ENCODE peak calls at places on chromosomes 3 and 15, in four cellular contexts. One of them, this sample, is unnamed.

GRCh38 chr15:48993411-48993810 is 29.7 kb upstream of the SHC4 start:
- DNase-seq in frontal cortex: no peak
- DNase-seq in mesenchymal stem cell: no peak
- DNase-seq in cardiac muscle cell: no peak
- DNase-seq in this sample: no peak

GRCh38 chr3:151319613-151320012 is 3.0 kb upstream of the GPR87 start:
- DNase-seq in frontal cortex: no peak
- DNase-seq in mesenchymal stem cell: no peak
- DNase-seq in cardiac muscle cell: no peak
- DNase-seq in this sample: no peak

GRCh38 chr15:70286110-70286806 is 188.5 kb upstream of the TLE3 start:
- DNase-seq in frontal cortex: no peak
- DNase-seq in mesenchymal stem cell: no peak
- DNase-seq in cardiac muscle cell: peak
- DNase-seq in this sample: no peak

GRCh38 chr3:25469609-25470008 is 41.5 kb downstream of the RARB start:
- DNase-seq in frontal cortex: no peak
- DNase-seq in mesenchymal stem cell: no peak
- DNase-seq in cardiac muscle cell: no peak
- DNase-seq in this sample: no peak

GRCh38 chr3:45635475-45636256 is 41.1 kb downstream of the LIMD1 start:
- DNase-seq in frontal cortex: no peak
- DNase-seq in mesenchymal stem cell: peak
- DNase-seq in cardiac muscle cell: no peak
- DNase-seq in this sample: no peak

GRCh38 chr15:74193305-74193718 is 9.3 kb downstream of the STRA6 start:
- DNase-seq in frontal cortex: no peak
- DNase-seq in mesenchymal stem cell: peak
- DNase-seq in cardiac muscle cell: no peak
- DNase-seq in this sample: no peak

GRCh38 chr3:185207931-185208746 is 45.7 kb downstream of the EHHADH start:
- DNase-seq in frontal cortex: no peak
- DNase-seq in mesenchymal stem cell: peak
- DNase-seq in cardiac muscle cell: no peak
- DNase-seq in this sample: no peak

GRCh38 chr3:41095702-41096101 is 103.6 kb upstream of the CTNNB1 start:
- DNase-seq in frontal cortex: no peak
- DNase-seq in mesenchymal stem cell: no peak
- DNase-seq in cardiac muscle cell: no peak
- DNase-seq in this sample: no peak

GRCh38 chr15:60787737-60788513 is 309.0 kb upstream of the ICE2 start:
- DNase-seq in frontal cortex: no peak
- DNase-seq in mesenchymal stem cell: no peak
- DNase-seq in cardiac muscle cell: no peak
- DNase-seq in this sample: no peak

GRCh38 chr15:74022706-74023470 is 28.4 kb downstream of the PML start:
- DNase-seq in frontal cortex: no peak
- DNase-seq in mesenchymal stem cell: no peak
- DNase-seq in cardiac muscle cell: no peak
- DNase-seq in this sample: no peak

GRCh38 chr3:126978291-126978690 is 4.6 kb upstream of the PLXNA1 start:
- DNase-seq in frontal cortex: no peak
- DNase-seq in mesenchymal stem cell: no peak
- DNase-seq in cardiac muscle cell: no peak
- DNase-seq in this sample: no peak

GRCh38 chr15:25684521-25685215 is 178.5 kb downstream of the ATP10A start:
- DNase-seq in frontal cortex: no peak
- DNase-seq in mesenchymal stem cell: no peak
- DNase-seq in cardiac muscle cell: no peak
- DNase-seq in this sample: peak

GRCh38 chr3:99256788-99257187 is 355.3 kb upstream of the DCBLD2 start:
- DNase-seq in frontal cortex: no peak
- DNase-seq in mesenchymal stem cell: no peak
- DNase-seq in cardiac muscle cell: peak
- DNase-seq in this sample: no peak

GRCh38 chr3:128932516-128933212 is 53.2 kb downstream of the ACAD9 start:
- DNase-seq in frontal cortex: no peak
- DNase-seq in mesenchymal stem cell: no peak
- DNase-seq in cardiac muscle cell: no peak
- DNase-seq in this sample: no peak

GRCh38 chr3:29331830-29332637 is 51.2 kb downstream of the RBMS3 start:
- DNase-seq in frontal cortex: no peak
- DNase-seq in mesenchymal stem cell: no peak
- DNase-seq in cardiac muscle cell: peak
- DNase-seq in this sample: no peak

GRCh38 chr15:101025896-101026631 is 106.9 kb downstream of the LRRK1 start:
- DNase-seq in frontal cortex: no peak
- DNase-seq in mesenchymal stem cell: no peak
- DNase-seq in cardiac muscle cell: no peak
- DNase-seq in this sample: no peak

GRCh38 chr3:45035441-45036301 is 9.6 kb downstream of the CLEC3B start:
- DNase-seq in frontal cortex: no peak
- DNase-seq in mesenchymal stem cell: peak
- DNase-seq in cardiac muscle cell: peak
- DNase-seq in this sample: no peak

GRCh38 chr3:69951616-69952015 is 47.9 kb upstream of the SAMMSON start:
- DNase-seq in frontal cortex: no peak
- DNase-seq in mesenchymal stem cell: no peak
- DNase-seq in cardiac muscle cell: no peak
- DNase-seq in this sample: no peak

GRCh38 chr3:97949743-97950142 is 22.5 kb downstream of the RIOX2 start:
- DNase-seq in frontal cortex: no peak
- DNase-seq in mesenchymal stem cell: no peak
- DNase-seq in cardiac muscle cell: no peak
- DNase-seq in this sample: no peak

GRCh38 chr3:72481542-72481941 is 366.7 kb downstream of the SHQ1 start:
- DNase-seq in frontal cortex: no peak
- DNase-seq in mesenchymal stem cell: no peak
- DNase-seq in cardiac muscle cell: no peak
- DNase-seq in this sample: no peak

GRCh38 chr3:127121850-127122249 is 71.1 kb upstream of the PRR23E start:
- DNase-seq in frontal cortex: no peak
- DNase-seq in mesenchymal stem cell: no peak
- DNase-seq in cardiac muscle cell: no peak
- DNase-seq in this sample: no peak

GRCh38 chr3:67357610-67358458 is 296.6 kb downstream of the SUCLG2 start:
- DNase-seq in frontal cortex: no peak
- DNase-seq in mesenchymal stem cell: peak
- DNase-seq in cardiac muscle cell: peak
- DNase-seq in this sample: peak

GRCh38 chr3:8742921-8743605 is 9.5 kb downstream of the CAV3 start:
- DNase-seq in frontal cortex: no peak
- DNase-seq in mesenchymal stem cell: peak
- DNase-seq in cardiac muscle cell: no peak
- DNase-seq in this sample: no peak

GRCh38 chr3:24490151-24490550 is 4.5 kb downstream of the THRB start:
- DNase-seq in frontal cortex: no peak
- DNase-seq in mesenchymal stem cell: no peak
- DNase-seq in cardiac muscle cell: no peak
- DNase-seq in this sample: no peak

GRCh38 chr15:90580946-90581345 is 51.2 kb downstream of the CRTC3 start:
- DNase-seq in frontal cortex: no peak
- DNase-seq in mesenchymal stem cell: no peak
- DNase-seq in cardiac muscle cell: no peak
- DNase-seq in this sample: no peak

GRCh38 chr3:194497799-194498575 is 11.2 kb upstream of the ATP13A3 start:
- DNase-seq in frontal cortex: no peak
- DNase-seq in mesenchymal stem cell: no peak
- DNase-seq in cardiac muscle cell: no peak
- DNase-seq in this sample: no peak

GRCh38 chr3:188319569-188319968 is 165.6 kb downstream of the LPP start:
- DNase-seq in frontal cortex: no peak
- DNase-seq in mesenchymal stem cell: peak
- DNase-seq in cardiac muscle cell: no peak
- DNase-seq in this sample: no peak